ENCODE peak calls at places on chromosomes 3 and 15, in seven cellular contexts. V is NCI-H2081 treated with DMSO at 0.1 percent for 48 hours, U is NCI-H1092, P is GM04504, O is left ventricle myocardium superior, J is globus pallidus, G is nucleus accumbens. Z is an unnamed sample.

GRCh38 chr3:153026026-153026425 is 136.0 kb upstream of the RAP2B start:
- DNase-seq in V (peak; percentile 34), U (no peak), P (peak; percentile 12), O (no peak), J (no peak), G (no peak), Z (peak; percentile 34)

GRCh38 chr3:46955801-46956259 is 20.7 kb downstream of the CCDC12 start:
- DNase-seq in V (no peak), U (no peak), P (no peak), O (no peak), J (no peak), G (no peak), Z (no peak)

GRCh38 chr3:160755776-160756304 is at the start of gene PPM1L:
- DNase-seq in V (peak; percentile 39), U (peak; percentile 19), P (peak; percentile 3), O (peak; percentile 81), J (peak; percentile 65), G (peak; percentile 64), Z (peak; percentile 11)

GRCh38 chr3:58238830-58239229 is 1.2 kb downstream of the ABHD6 start:
- DNase-seq in V (no peak), U (no peak), P (no peak), O (no peak), J (no peak), G (no peak), Z (no peak)

GRCh38 chr3:109081746-109082510 is 36.0 kb downstream of the MORC1 start:
- DNase-seq in V (no peak), U (no peak), P (peak; percentile 0), O (no peak), J (no peak), G (no peak), Z (peak; percentile 42)

GRCh38 chr15:99154271-99154670 is 49.4 kb downstream of the SYNM start:
- DNase-seq in V (no peak), U (no peak), P (no peak), O (no peak), J (no peak), G (no peak), Z (no peak)

GRCh38 chr3:29100292-29100691 is 180.6 kb upstream of the RBMS3 start:
- DNase-seq in V (no peak), U (no peak), P (no peak), O (no peak), J (no peak), G (no peak), Z (no peak)

GRCh38 chr15:85412956-85413854 is 32.8 kb downstream of the AKAP13 start:
- DNase-seq in V (no peak), U (no peak), P (peak; percentile 60), O (peak; percentile 43), J (no peak), G (no peak), Z (peak; percentile 69)

GRCh38 chr3:42130329-42131070 is 39.3 kb downstream of the TRAK1 start:
- DNase-seq in V (no peak), U (no peak), P (no peak), O (no peak), J (no peak), G (no peak), Z (no peak)

GRCh38 chr15:68792901-68793766 is 27.6 kb downstream of the ANP32A start:
- DNase-seq in V (no peak), U (no peak), P (no peak), O (peak; percentile 67), J (no peak), G (no peak), Z (no peak)

GRCh38 chr15:88636039-88636438 is 2.8 kb upstream of the ISG20 start:
- DNase-seq in V (no peak), U (no peak), P (no peak), O (no peak), J (no peak), G (no peak), Z (no peak)

GRCh38 chr3:71218508-71218907 is 365.0 kb downstream of the FOXP1 start:
- DNase-seq in V (no peak), U (no peak), P (no peak), O (no peak), J (no peak), G (no peak), Z (no peak)

GRCh38 chr3:70726966-70727365 is 414.5 kb upstream of the MDFIC2 start:
- DNase-seq in V (no peak), U (no peak), P (no peak), O (no peak), J (no peak), G (no peak), Z (peak; percentile 53)

GRCh38 chr3:102576651-102577050 is 141.8 kb downstream of the ZPLD1 start:
- DNase-seq in V (no peak), U (no peak), P (no peak), O (no peak), J (no peak), G (no peak), Z (no peak)

GRCh38 chr15:92907880-92908279 is 7.8 kb downstream of the CHD2 start:
- DNase-seq in V (no peak), U (no peak), P (peak; percentile 70), O (no peak), J (peak; percentile 81), G (peak; percentile 43), Z (no peak)

GRCh38 chr3:191502583-191502982 is 41.6 kb downstream of the PYDC2 start:
- DNase-seq in V (no peak), U (no peak), P (no peak), O (no peak), J (no peak), G (no peak), Z (no peak)

GRCh38 chr3:109678600-109678999 is 341.3 kb upstream of the DPPA4 start:
- DNase-seq in V (no peak), U (no peak), P (no peak), O (no peak), J (no peak), G (no peak), Z (no peak)

GRCh38 chr3:32323605-32324004 is 68.0 kb upstream of the CMTM7 start:
- DNase-seq in V (no peak), U (no peak), P (no peak), O (no peak), J (no peak), G (no peak), Z (no peak)

GRCh38 chr3:142999881-143000280 is 1.5 kb upstream of the U2SURP start:
- DNase-seq in V (no peak), U (no peak), P (no peak), O (no peak), J (no peak), G (no peak), Z (no peak)

GRCh38 chr3:134542287-134542686 is 56.4 kb downstream of the CEP63 start:
- DNase-seq in V (no peak), U (no peak), P (no peak), O (no peak), J (no peak), G (no peak), Z (no peak)

GRCh38 chr3:45322616-45323015 is 65.8 kb upstream of the LARS2 start:
- DNase-seq in V (no peak), U (no peak), P (no peak), O (no peak), J (no peak), G (no peak), Z (no peak)

GRCh38 chr3:177147790-177148189 is 49.5 kb downstream of the TBL1XR1 start:
- DNase-seq in V (no peak), U (no peak), P (no peak), O (no peak), J (no peak), G (no peak), Z (no peak)

GRCh38 chr15:58469432-58470353 is 37.9 kb downstream of the LIPC start:
- DNase-seq in V (no peak), U (no peak), P (peak; percentile 65), O (no peak), J (no peak), G (no peak), Z (peak; percentile 93)

GRCh38 chr15:73894133-73894814 is 20.9 kb downstream of the TBC1D21 start:
- DNase-seq in V (no peak), U (no peak), P (no peak), O (no peak), J (no peak), G (no peak), Z (no peak)

GRCh38 chr15:69244798-69245197 is 53.9 kb upstream of the PAQR5 start:
- DNase-seq in V (no peak), U (no peak), P (no peak), O (no peak), J (no peak), G (no peak), Z (no peak)

GRCh38 chr3:116930786-116931185 is 221.2 kb downstream of the TUSC7 start:
- DNase-seq in V (no peak), U (no peak), P (no peak), O (no peak), J (no peak), G (peak; percentile 3), Z (no peak)